ENCODE peak calls at places on chromosomes 3 and 15, in eight cellular contexts. L is hepatocyte; E is GM20000; C is MCF 10A; B is sigmoid colon; M is CD8-positive, alpha-beta T cell; T is endothelial cell; G is ovary. R is an unnamed sample.

GRCh38 chr15:52683585-52683984 is 4.4 kb upstream of the ATOSA start:
- DNase-seq in B (no peak), L (no peak), E (peak; percentile 54), T (no peak), C (no peak), G (no peak), M (no peak), R (no peak)

GRCh38 chr3:11718582-11719405 is 75.1 kb upstream of the VGLL4 start:
- DNase-seq in L (peak; percentile 67), M (no peak), C (peak; percentile 60), E (peak; percentile 71), T (peak; percentile 45), G (peak; percentile 52), B (peak; percentile 77), R (no peak)

GRCh38 chr15:96421211-96421610 is 90.7 kb downstream of the NR2F2 start:
- DNase-seq in L (no peak), G (no peak), B (no peak), M (no peak), C (peak; percentile 5), E (no peak), T (no peak), R (no peak)

GRCh38 chr3:23817508-23818223 is 11.9 kb downstream of the UBE2E1 start:
- DNase-seq in C (no peak), T (no peak), M (no peak), L (no peak), G (no peak), B (no peak), E (no peak), R (no peak)

GRCh38 chr3:183210862-183211341 is 42.2 kb upstream of the B3GNT5 start:
- DNase-seq in T (no peak), L (no peak), M (no peak), C (no peak), B (no peak), E (no peak), G (no peak), R (no peak)

GRCh38 chr3:65338571-65338970 is 650.8 kb upstream of the ADAMTS9 start:
- DNase-seq in E (no peak), T (no peak), M (no peak), C (no peak), B (no peak), G (no peak), L (no peak), R (peak; percentile 91)

GRCh38 chr3:197540961-197541377 is 14.8 kb downstream of the BDH1 start:
- DNase-seq in T (no peak), L (no peak), M (no peak), E (no peak), G (no peak), C (no peak), B (no peak), R (no peak)

GRCh38 chr3:48655586-48655985 is 7.1 kb downstream of the CELSR3 start:
- DNase-seq in M (no peak), C (no peak), G (no peak), E (no peak), L (no peak), T (no peak), B (no peak), R (no peak)

GRCh38 chr3:147189016-147189415 is 217.3 kb downstream of the ZIC4 start:
- DNase-seq in C (no peak), T (no peak), G (no peak), E (no peak), M (no peak), L (no peak), B (no peak), R (no peak)

GRCh38 chr3:124630994-124631393 is 99.3 kb upstream of the UMPS start:
- DNase-seq in B (no peak), E (no peak), L (peak; percentile 48), C (no peak), M (no peak), G (no peak), T (no peak), R (no peak)

GRCh38 chr15:93048759-93049161 is 40.3 kb downstream of the RGMA start:
- DNase-seq in M (no peak), G (no peak), L (no peak), B (peak; percentile 93), E (no peak), C (peak; percentile 49), T (no peak), R (no peak)

GRCh38 chr3:111932962-111933361 is 45.9 kb upstream of the ABHD10 start:
- DNase-seq in C (no peak), L (no peak), M (no peak), T (no peak), G (no peak), B (no peak), E (no peak), R (no peak)

GRCh38 chr3:10353160-10353559 is 32.2 kb upstream of the SEC13 start:
- DNase-seq in L (no peak), G (no peak), M (no peak), T (no peak), B (no peak), C (no peak), E (no peak), R (no peak)

GRCh38 chr3:31132132-31132769 is 237.8 kb upstream of the GADL1 start:
- DNase-seq in C (peak; percentile 65), M (no peak), B (no peak), G (no peak), E (peak; percentile 8), L (peak; percentile 37), T (peak; percentile 5), R (peak; percentile 11)

GRCh38 chr3:127680790-127681189 is 8.0 kb downstream of the ABTB1 start:
- DNase-seq in E (no peak), T (no peak), M (no peak), L (no peak), B (peak; percentile 50), C (no peak), G (peak; percentile 13), R (no peak)

GRCh38 chr3:83514130-83514914 is 1444.5 kb upstream of the CADM2 start:
- DNase-seq in B (no peak), G (no peak), T (no peak), L (peak; percentile 51), M (no peak), E (no peak), C (peak; percentile 43), R (peak; percentile 61)

GRCh38 chr3:129344540-129345220 is 66.0 kb downstream of the HMCES start:
- DNase-seq in L (peak; percentile 42), T (peak; percentile 35), C (no peak), M (no peak), B (no peak), E (no peak), G (no peak), R (no peak)

GRCh38 chr3:183515968-183516851 is 39.3 kb downstream of the KLHL6 start:
- DNase-seq in C (no peak), M (peak; percentile 34), E (peak; percentile 66), B (no peak), G (no peak), L (no peak), T (no peak), R (no peak)

DNA sequence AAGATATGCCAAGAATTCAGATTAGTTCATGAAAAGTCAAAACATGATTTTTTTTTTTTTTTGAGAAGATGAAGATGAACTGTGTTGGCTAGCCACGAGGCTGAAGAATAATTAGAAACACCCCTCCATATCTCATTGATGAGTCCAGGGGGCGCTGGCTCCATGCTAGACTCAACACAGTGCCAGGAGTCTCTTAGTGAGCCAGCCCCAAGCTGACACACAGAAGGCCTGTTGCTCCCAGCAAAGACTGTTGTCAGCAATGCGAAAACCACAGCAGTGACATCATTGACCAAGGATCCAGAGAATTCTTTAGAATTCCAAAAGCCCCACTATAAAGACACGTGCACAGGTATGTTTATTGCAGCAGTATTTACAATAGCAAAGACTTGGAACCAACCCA is 185.2 kb downstream of the ANXA2 start:
- DNase-seq in G (no peak), C (peak; percentile 25), B (no peak), E (no peak), T (no peak), M (no peak), L (no peak), R (no peak)
- TF ChIP-seq CTCF in G (no peak), C (no peak), B (no peak), E (no peak), T (no peak), M (no peak), L (no peak), R (no peak)

DNA sequence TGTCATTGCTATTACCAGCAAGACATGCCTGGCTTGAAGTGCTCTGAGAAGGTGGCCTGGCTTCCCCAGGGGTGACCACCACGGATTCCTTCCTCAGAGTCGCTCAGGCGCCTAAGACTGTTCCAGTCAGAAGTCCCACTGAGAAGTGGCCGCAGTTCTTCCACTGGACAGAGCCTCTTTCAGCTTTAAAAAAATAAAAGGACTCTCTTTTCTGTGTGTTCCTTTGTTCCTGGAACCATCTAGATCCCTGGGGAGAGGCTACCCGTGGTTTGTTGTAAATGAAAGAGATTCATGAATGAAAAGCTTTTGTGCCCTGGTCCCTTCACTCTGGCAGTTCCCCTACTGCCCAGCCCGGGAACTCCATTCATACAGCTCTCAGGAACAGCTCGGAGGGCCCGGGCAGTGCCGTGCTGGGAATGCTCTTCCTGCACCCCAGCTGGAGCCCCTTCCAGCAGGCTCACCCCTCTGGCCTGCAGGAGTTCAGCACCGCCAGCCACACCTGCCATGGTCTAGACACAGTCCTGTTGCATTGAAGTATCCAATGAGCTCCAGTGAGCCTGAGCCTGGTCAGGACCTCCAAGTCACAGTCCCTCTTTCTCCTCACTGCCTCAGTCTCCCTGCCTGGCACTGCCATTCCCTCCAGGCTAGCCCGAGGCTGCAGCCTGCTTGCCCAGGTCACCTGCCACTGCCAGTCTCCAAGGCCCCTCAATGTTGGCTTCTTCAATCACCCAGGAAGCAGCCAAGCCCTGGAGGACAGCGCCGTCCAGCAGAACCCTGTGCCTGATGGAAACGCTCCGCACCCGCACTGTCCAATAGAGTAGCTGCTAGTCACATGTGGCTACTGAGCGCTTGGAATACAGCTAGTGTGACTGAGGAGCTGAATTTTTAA is 75.4 kb downstream of the XXYLT1 start:
- DNase-seq in B (peak; percentile 65), G (no peak), T (no peak), C (no peak), L (no peak), E (no peak), M (no peak), R (no peak)
- TF ChIP-seq CTCF in B (peak; percentile 7), G (no peak), T (no peak), C (no peak), L (no peak), E (no peak), M (no peak), R (no peak)

DNA sequence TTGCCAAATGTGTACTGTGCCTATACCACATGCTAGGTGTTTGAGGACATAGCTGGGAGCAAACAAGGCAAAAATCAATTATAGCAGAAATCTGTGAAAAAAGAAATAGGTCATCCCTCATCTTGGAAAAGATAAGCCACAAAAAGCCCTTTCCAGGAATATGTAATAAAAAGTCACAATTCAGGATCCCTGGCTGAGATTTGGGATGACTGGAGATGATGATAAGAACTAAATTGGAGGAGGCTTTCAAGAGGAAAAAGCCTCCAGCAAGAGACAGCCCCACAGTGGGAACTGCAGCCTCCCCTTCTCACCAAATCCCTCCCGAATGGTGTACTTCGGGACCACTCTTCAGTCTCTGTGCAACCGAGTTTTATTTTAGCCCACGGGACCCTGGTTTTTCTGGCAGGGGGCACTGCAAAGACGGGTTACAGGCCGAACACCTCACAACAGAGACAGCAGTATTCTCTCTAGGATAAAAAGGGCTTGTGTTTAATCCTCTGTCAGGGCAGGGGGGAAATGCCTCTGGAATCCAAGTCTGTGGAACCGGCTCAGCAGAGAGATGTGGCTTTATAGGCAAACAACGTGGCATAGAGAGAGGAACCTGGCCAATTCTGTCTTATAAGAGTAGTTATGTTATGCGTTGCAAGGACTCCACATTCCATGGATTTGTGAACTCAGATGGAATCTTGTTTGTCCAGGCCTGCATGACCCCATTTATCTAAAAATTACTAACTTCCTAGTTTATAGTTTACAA is 1.2 kb upstream of the LMCD1 start:
- DNase-seq in B (no peak), C (no peak), T (no peak), L (peak; percentile 71), M (no peak), G (peak; percentile 31), E (no peak), R (peak; percentile 90)
- TF ChIP-seq CTCF in B (no peak), C (no peak), T (no peak), L (peak; percentile 24), M (no peak), G (no peak), E (no peak), R (no peak)

GRCh38 chr3:12983326-12983725 is 89.9 kb downstream of the IQSEC1 start:
- DNase-seq in M (no peak), C (no peak), T (no peak), L (no peak), E (no peak), G (no peak), B (no peak), R (no peak)
- TF ChIP-seq CTCF in M (no peak), C (no peak), T (no peak), L (no peak), E (no peak), G (no peak), B (no peak), R (no peak)